ENCODE peak calls at places on chromosomes 2 and 18, in five cellular contexts. C is cardiac fibroblast, F is cardiac muscle cell, P is left ventricle myocardium inferior, G is GM12865. A is an unnamed sample.

GRCh38 chr2:165745916-165746315 is 48.1 kb downstream of the GALNT3 start:
- DNase-seq in P (no peak), F (peak; percentile 20), G (no peak), C (peak; percentile 40), A (peak; percentile 92)

GRCh38 chr18:69626643-69627242 is 226.1 kb downstream of the DOK6 start:
- DNase-seq in P (no peak), F (no peak), G (no peak), C (no peak), A (no peak)

GRCh38 chr18:62844850-62845643 is 129.7 kb downstream of the PHLPP1 start:
- DNase-seq in P (no peak), F (no peak), C (no peak), G (peak; percentile 42), A (no peak)

GRCh38 chr18:13577091-13577697 is 149.2 kb downstream of the FAM210A start:
- DNase-seq in P (no peak), F (peak; percentile 29), C (peak; percentile 12), G (peak; percentile 92), A (peak; percentile 11)

GRCh38 chr2:238859636-238860347 is 11.9 kb downstream of the TWIST2 start:
- DNase-seq in C (no peak), P (no peak), G (no peak), F (no peak), A (no peak)

GRCh38 chr18:41870817-41871216 is 84.2 kb upstream of the PIK3C3 start:
- DNase-seq in C (no peak), F (no peak), G (no peak), P (no peak), A (no peak)

GRCh38 chr2:15975676-15976075 is 35.3 kb downstream of the MYCN start:
- DNase-seq in F (no peak), P (no peak), G (no peak), C (no peak), A (no peak)

GRCh38 chr2:209368924-209369323 is 54.9 kb upstream of the MAP2 start:
- DNase-seq in G (no peak), C (peak; percentile 92), F (peak; percentile 91), P (peak; percentile 16), A (peak; percentile 99)

GRCh38 chr2:145015561-145015960 is 495.6 kb upstream of the ZEB2 start:
- DNase-seq in G (no peak), C (no peak), P (no peak), F (no peak), A (no peak)

GRCh38 chr2:51000849-51001617 is 30.9 kb downstream of the NRXN1 start:
- DNase-seq in G (no peak), F (no peak), P (no peak), C (no peak), A (no peak)

GRCh38 chr2:139353874-139354273 is 573.7 kb upstream of the NXPH2 start:
- DNase-seq in P (no peak), F (no peak), C (no peak), G (no peak), A (no peak)
- TF ChIP-seq CTCF in P (no peak), F (no peak), C (no peak), G (no peak), A (no peak)

GRCh38 chr2:56741601-56742102 is 557.9 kb downstream of the CCDC85A start:
- DNase-seq in P (peak; percentile 16), G (no peak), F (peak; percentile 93), C (peak; percentile 88), A (peak; percentile 86)
- H3K4me3 ChIP-seq in P (no peak overlapping the region), G (no peak overlapping the region), F (no peak overlapping the region), C (no peak overlapping the region), A (no peak overlapping the region)

GRCh38 chr2:191569025-191569424 is 108.9 kb upstream of the NABP1 start:
- DNase-seq in C (no peak), G (no peak), F (no peak), P (no peak), A (no peak)
- TF ChIP-seq CTCF in C (no peak), G (no peak), F (no peak), P (no peak), A (no peak)

DNA sequence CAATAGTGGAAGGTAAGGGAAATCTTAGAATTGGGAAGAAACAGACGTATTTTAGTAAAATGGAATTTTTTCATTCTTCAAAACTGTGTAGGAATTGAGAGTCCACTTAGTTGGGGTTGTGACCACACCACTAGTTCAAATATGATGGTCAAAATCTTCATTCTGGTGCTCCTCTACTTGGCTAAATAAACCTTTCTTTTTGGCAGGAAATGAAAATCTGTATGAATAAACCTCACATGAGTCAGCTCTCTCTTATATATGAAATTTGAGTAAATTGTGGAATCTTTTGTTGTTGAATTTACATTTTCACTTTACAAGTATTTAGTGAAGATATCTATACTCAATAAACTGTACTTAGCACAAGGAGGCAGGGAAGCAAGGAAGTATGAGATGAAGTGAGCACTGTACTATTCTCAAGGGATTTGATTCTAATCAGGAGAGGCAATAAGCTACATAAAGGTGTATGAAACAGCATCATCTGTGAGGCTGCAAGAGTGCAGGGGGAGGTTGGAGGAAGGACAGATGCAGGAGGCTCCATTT is 20.5 kb downstream of the IL18R1 start:
- DNase-seq in C (no peak), P (no peak), F (no peak), G (no peak), A (no peak)
- H3K4me3 ChIP-seq in C (no peak overlapping the region), P (no peak overlapping the region), F (no peak overlapping the region), G (no peak overlapping the region), A (no peak overlapping the region)